ENCODE peak calls at places on chromosomes 16 and 17, in ten cellular contexts. One of them, this sample, is unnamed.

GRCh38 chr17:64259922-64260321 is 3.1 kb downstream of the TEX2 start:
- DNase-seq in A549: no peak
- DNase-seq in right lobe of liver: no peak
- DNase-seq in effector memory CD4-positive, alpha-beta T cell: no peak
- DNase-seq in heart left ventricle: no peak
- DNase-seq in vagina: no peak
- DNase-seq in tibial artery: no peak
- DNase-seq in K562: no peak
- DNase-seq in AG04450: no peak
- DNase-seq in CD4-positive, CD25-positive, alpha-beta regulatory T cell: no peak
- DNase-seq in this sample: no peak

GRCh38 chr17:3770471-3770870 is 30.5 kb downstream of the ITGAE start:
- DNase-seq in A549: no peak
- DNase-seq in right lobe of liver: no peak
- DNase-seq in effector memory CD4-positive, alpha-beta T cell: no peak
- DNase-seq in heart left ventricle: no peak
- DNase-seq in vagina: no peak
- DNase-seq in tibial artery: no peak
- DNase-seq in K562: no peak
- DNase-seq in AG04450: no peak
- DNase-seq in CD4-positive, CD25-positive, alpha-beta regulatory T cell: no peak
- DNase-seq in this sample: no peak

GRCh38 chr16:8806272-8806983 is 8.8 kb downstream of the PMM2 start:
- DNase-seq in A549: no peak
- DNase-seq in right lobe of liver: no peak
- DNase-seq in effector memory CD4-positive, alpha-beta T cell: no peak
- DNase-seq in heart left ventricle: no peak
- DNase-seq in vagina: no peak
- DNase-seq in tibial artery: no peak
- DNase-seq in K562: no peak
- DNase-seq in AG04450: no peak
- DNase-seq in CD4-positive, CD25-positive, alpha-beta regulatory T cell: no peak
- DNase-seq in this sample: no peak

GRCh38 chr16:89357055-89357454 is 133.3 kb downstream of the ANKRD11 start:
- DNase-seq in A549: no peak
- DNase-seq in right lobe of liver: no peak
- DNase-seq in effector memory CD4-positive, alpha-beta T cell: no peak
- DNase-seq in heart left ventricle: no peak
- DNase-seq in vagina: no peak
- DNase-seq in tibial artery: no peak
- DNase-seq in K562: peak
- DNase-seq in AG04450: no peak
- DNase-seq in CD4-positive, CD25-positive, alpha-beta regulatory T cell: no peak
- DNase-seq in this sample: no peak

GRCh38 chr16:57401943-57402640 is 2.5 kb upstream of the CCL17 start:
- DNase-seq in A549: no peak
- DNase-seq in right lobe of liver: no peak
- DNase-seq in effector memory CD4-positive, alpha-beta T cell: no peak
- DNase-seq in heart left ventricle: no peak
- DNase-seq in vagina: no peak
- DNase-seq in tibial artery: no peak
- DNase-seq in K562: no peak
- DNase-seq in AG04450: no peak
- DNase-seq in CD4-positive, CD25-positive, alpha-beta regulatory T cell: no peak
- DNase-seq in this sample: no peak

GRCh38 chr17:10117581-10118001 is 80.8 kb downstream of the GAS7 start:
- DNase-seq in A549: no peak
- DNase-seq in right lobe of liver: no peak
- DNase-seq in effector memory CD4-positive, alpha-beta T cell: no peak
- DNase-seq in heart left ventricle: no peak
- DNase-seq in vagina: no peak
- DNase-seq in tibial artery: no peak
- DNase-seq in K562: no peak
- DNase-seq in AG04450: no peak
- DNase-seq in CD4-positive, CD25-positive, alpha-beta regulatory T cell: no peak
- DNase-seq in this sample: no peak

GRCh38 chr16:67857547-67858233 is 10.2 kb upstream of the CENPT start:
- DNase-seq in A549: peak
- DNase-seq in right lobe of liver: peak
- DNase-seq in effector memory CD4-positive, alpha-beta T cell: peak
- DNase-seq in heart left ventricle: no peak
- DNase-seq in vagina: no peak
- DNase-seq in tibial artery: peak
- DNase-seq in K562: peak
- DNase-seq in AG04450: peak
- DNase-seq in CD4-positive, CD25-positive, alpha-beta regulatory T cell: no peak
- DNase-seq in this sample: peak

GRCh38 chr16:9436175-9436574 is 344.7 kb downstream of the HAPSTR1 start:
- DNase-seq in A549: no peak
- DNase-seq in right lobe of liver: no peak
- DNase-seq in effector memory CD4-positive, alpha-beta T cell: no peak
- DNase-seq in heart left ventricle: no peak
- DNase-seq in vagina: no peak
- DNase-seq in tibial artery: no peak
- DNase-seq in K562: no peak
- DNase-seq in AG04450: no peak
- DNase-seq in CD4-positive, CD25-positive, alpha-beta regulatory T cell: no peak
- DNase-seq in this sample: no peak

GRCh38 chr17:79666111-79666510 is 55.3 kb upstream of the RBFOX3 start:
- DNase-seq in A549: no peak
- DNase-seq in right lobe of liver: no peak
- DNase-seq in effector memory CD4-positive, alpha-beta T cell: no peak
- DNase-seq in heart left ventricle: no peak
- DNase-seq in vagina: no peak
- DNase-seq in tibial artery: no peak
- DNase-seq in K562: no peak
- DNase-seq in AG04450: no peak
- DNase-seq in CD4-positive, CD25-positive, alpha-beta regulatory T cell: no peak
- DNase-seq in this sample: peak

GRCh38 chr17:79950306-79950705 is 85.4 kb downstream of the TBC1D16 start:
- DNase-seq in A549: no peak
- DNase-seq in right lobe of liver: no peak
- DNase-seq in effector memory CD4-positive, alpha-beta T cell: no peak
- DNase-seq in heart left ventricle: no peak
- DNase-seq in vagina: no peak
- DNase-seq in tibial artery: no peak
- DNase-seq in K562: peak
- DNase-seq in AG04450: no peak
- DNase-seq in CD4-positive, CD25-positive, alpha-beta regulatory T cell: no peak
- DNase-seq in this sample: peak

GRCh38 chr16:56800355-56800754 is 64.7 kb upstream of the SLC12A3 start:
- DNase-seq in A549: no peak
- DNase-seq in right lobe of liver: peak
- DNase-seq in effector memory CD4-positive, alpha-beta T cell: no peak
- DNase-seq in heart left ventricle: no peak
- DNase-seq in vagina: no peak
- DNase-seq in tibial artery: no peak
- DNase-seq in K562: no peak
- DNase-seq in AG04450: no peak
- DNase-seq in CD4-positive, CD25-positive, alpha-beta regulatory T cell: no peak
- DNase-seq in this sample: no peak

GRCh38 chr17:71883845-71884244 is 237.0 kb upstream of the SOX9 start:
- DNase-seq in A549: no peak
- DNase-seq in right lobe of liver: no peak
- DNase-seq in effector memory CD4-positive, alpha-beta T cell: no peak
- DNase-seq in heart left ventricle: no peak
- DNase-seq in vagina: no peak
- DNase-seq in tibial artery: no peak
- DNase-seq in K562: no peak
- DNase-seq in AG04450: no peak
- DNase-seq in CD4-positive, CD25-positive, alpha-beta regulatory T cell: no peak
- DNase-seq in this sample: no peak

GRCh38 chr17:29045026-29045425 is 2.1 kb downstream of the PIPOX start:
- DNase-seq in A549: no peak
- DNase-seq in right lobe of liver: no peak
- DNase-seq in effector memory CD4-positive, alpha-beta T cell: no peak
- DNase-seq in heart left ventricle: no peak
- DNase-seq in vagina: no peak
- DNase-seq in tibial artery: no peak
- DNase-seq in K562: no peak
- DNase-seq in AG04450: no peak
- DNase-seq in CD4-positive, CD25-positive, alpha-beta regulatory T cell: no peak
- DNase-seq in this sample: no peak

GRCh38 chr16:81744911-81745310 is 34.2 kb upstream of the PLCG2 start:
- DNase-seq in A549: no peak
- DNase-seq in right lobe of liver: no peak
- DNase-seq in effector memory CD4-positive, alpha-beta T cell: no peak
- DNase-seq in heart left ventricle: no peak
- DNase-seq in vagina: no peak
- DNase-seq in tibial artery: no peak
- DNase-seq in K562: no peak
- DNase-seq in AG04450: no peak
- DNase-seq in CD4-positive, CD25-positive, alpha-beta regulatory T cell: no peak
- DNase-seq in this sample: no peak

GRCh38 chr17:7750321-7750821 is 32.8 kb downstream of the DNAH2 start:
- DNase-seq in A549: no peak
- DNase-seq in right lobe of liver: no peak
- DNase-seq in effector memory CD4-positive, alpha-beta T cell: no peak
- DNase-seq in heart left ventricle: no peak
- DNase-seq in vagina: no peak
- DNase-seq in tibial artery: no peak
- DNase-seq in K562: no peak
- DNase-seq in AG04450: peak
- DNase-seq in CD4-positive, CD25-positive, alpha-beta regulatory T cell: no peak
- DNase-seq in this sample: no peak

GRCh38 chr17:65535777-65536572 is 25.5 kb downstream of the AXIN2 start:
- DNase-seq in A549: no peak
- DNase-seq in right lobe of liver: no peak
- DNase-seq in effector memory CD4-positive, alpha-beta T cell: no peak
- DNase-seq in heart left ventricle: no peak
- DNase-seq in vagina: no peak
- DNase-seq in tibial artery: no peak
- DNase-seq in K562: no peak
- DNase-seq in AG04450: no peak
- DNase-seq in CD4-positive, CD25-positive, alpha-beta regulatory T cell: no peak
- DNase-seq in this sample: no peak

GRCh38 chr17:56176101-56176500 is 22.8 kb downstream of the ANKFN1 start:
- DNase-seq in A549: no peak
- DNase-seq in right lobe of liver: no peak
- DNase-seq in effector memory CD4-positive, alpha-beta T cell: no peak
- DNase-seq in heart left ventricle: no peak
- DNase-seq in vagina: no peak
- DNase-seq in tibial artery: no peak
- DNase-seq in K562: no peak
- DNase-seq in AG04450: no peak
- DNase-seq in CD4-positive, CD25-positive, alpha-beta regulatory T cell: no peak
- DNase-seq in this sample: no peak

GRCh38 chr17:35875439-35876139 is 4.6 kb downstream of the CCL5 start:
- DNase-seq in A549: no peak
- DNase-seq in right lobe of liver: no peak
- DNase-seq in effector memory CD4-positive, alpha-beta T cell: no peak
- DNase-seq in heart left ventricle: no peak
- DNase-seq in vagina: no peak
- DNase-seq in tibial artery: no peak
- DNase-seq in K562: no peak
- DNase-seq in AG04450: no peak
- DNase-seq in CD4-positive, CD25-positive, alpha-beta regulatory T cell: no peak
- DNase-seq in this sample: no peak

GRCh38 chr16:67183-67791 is 5.1 kb downstream of the RHBDF1 start:
- DNase-seq in A549: no peak
- DNase-seq in right lobe of liver: peak
- DNase-seq in effector memory CD4-positive, alpha-beta T cell: no peak
- DNase-seq in heart left ventricle: peak
- DNase-seq in vagina: no peak
- DNase-seq in tibial artery: no peak
- DNase-seq in K562: no peak
- DNase-seq in AG04450: no peak
- DNase-seq in CD4-positive, CD25-positive, alpha-beta regulatory T cell: no peak
- DNase-seq in this sample: no peak

GRCh38 chr16:84992700-84993075 is 18.6 kb downstream of the ZDHHC7 start:
- DNase-seq in A549: no peak
- DNase-seq in right lobe of liver: no peak
- DNase-seq in effector memory CD4-positive, alpha-beta T cell: no peak
- DNase-seq in heart left ventricle: no peak
- DNase-seq in vagina: no peak
- DNase-seq in tibial artery: no peak
- DNase-seq in K562: no peak
- DNase-seq in AG04450: no peak
- DNase-seq in CD4-positive, CD25-positive, alpha-beta regulatory T cell: no peak
- DNase-seq in this sample: no peak

GRCh38 chr16:57186630-57187507 is 740 bp downstream of the RSPRY1 start:
- DNase-seq in A549: peak
- DNase-seq in right lobe of liver: peak
- DNase-seq in effector memory CD4-positive, alpha-beta T cell: no peak
- DNase-seq in heart left ventricle: no peak
- DNase-seq in vagina: no peak
- DNase-seq in tibial artery: peak
- DNase-seq in K562: peak
- DNase-seq in AG04450: no peak
- DNase-seq in CD4-positive, CD25-positive, alpha-beta regulatory T cell: peak
- DNase-seq in this sample: peak

GRCh38 chr17:13593757-13594156 is 8.0 kb downstream of the HS3ST3A1 start:
- DNase-seq in A549: no peak
- DNase-seq in right lobe of liver: no peak
- DNase-seq in effector memory CD4-positive, alpha-beta T cell: no peak
- DNase-seq in heart left ventricle: no peak
- DNase-seq in vagina: no peak
- DNase-seq in tibial artery: no peak
- DNase-seq in K562: no peak
- DNase-seq in AG04450: no peak
- DNase-seq in CD4-positive, CD25-positive, alpha-beta regulatory T cell: no peak
- DNase-seq in this sample: no peak
- H3K27ac ChIP-seq in A549: peak
- H3K27ac ChIP-seq in right lobe of liver: no peak
- H3K27ac ChIP-seq in effector memory CD4-positive, alpha-beta T cell: no peak
- H3K27ac ChIP-seq in heart left ventricle: no peak
- H3K27ac ChIP-seq in vagina: peak
- H3K27ac ChIP-seq in tibial artery: no peak
- H3K27ac ChIP-seq in K562: no peak
- H3K27ac ChIP-seq in AG04450: peak
- H3K27ac ChIP-seq in CD4-positive, CD25-positive, alpha-beta regulatory T cell: no peak
- H3K27ac ChIP-seq in this sample: no peak

GRCh38 chr16:15490123-15490711 is 55.8 kb downstream of the BMERB1 start:
- DNase-seq in A549: no peak
- DNase-seq in right lobe of liver: no peak
- DNase-seq in effector memory CD4-positive, alpha-beta T cell: no peak
- DNase-seq in heart left ventricle: no peak
- DNase-seq in vagina: no peak
- DNase-seq in tibial artery: no peak
- DNase-seq in K562: no peak
- DNase-seq in AG04450: no peak
- DNase-seq in CD4-positive, CD25-positive, alpha-beta regulatory T cell: no peak
- DNase-seq in this sample: no peak
- H3K4me3 ChIP-seq in A549: no peak
- H3K4me3 ChIP-seq in right lobe of liver: no peak
- H3K4me3 ChIP-seq in effector memory CD4-positive, alpha-beta T cell: no peak
- H3K4me3 ChIP-seq in heart left ventricle: no peak
- H3K4me3 ChIP-seq in vagina: no peak
- H3K4me3 ChIP-seq in tibial artery: peak
- H3K4me3 ChIP-seq in K562: no peak
- H3K4me3 ChIP-seq in AG04450: no peak
- H3K4me3 ChIP-seq in CD4-positive, CD25-positive, alpha-beta regulatory T cell: no peak
- H3K4me3 ChIP-seq in this sample: no peak

GRCh38 chr17:2053380-2054261 is 1.3 kb upstream of the HIC1 start:
- DNase-seq in A549: peak
- DNase-seq in right lobe of liver: peak
- DNase-seq in effector memory CD4-positive, alpha-beta T cell: peak
- DNase-seq in heart left ventricle: peak
- DNase-seq in vagina: no peak
- DNase-seq in tibial artery: peak
- DNase-seq in K562: peak
- DNase-seq in AG04450: no peak
- DNase-seq in CD4-positive, CD25-positive, alpha-beta regulatory T cell: peak
- DNase-seq in this sample: peak
- H3K27ac ChIP-seq in A549: peak
- H3K27ac ChIP-seq in right lobe of liver: peak
- H3K27ac ChIP-seq in effector memory CD4-positive, alpha-beta T cell: peak
- H3K27ac ChIP-seq in heart left ventricle: peak
- H3K27ac ChIP-seq in vagina: peak
- H3K27ac ChIP-seq in tibial artery: no peak
- H3K27ac ChIP-seq in K562: no peak
- H3K27ac ChIP-seq in AG04450: no peak
- H3K27ac ChIP-seq in CD4-positive, CD25-positive, alpha-beta regulatory T cell: peak
- H3K27ac ChIP-seq in this sample: peak

GRCh38 chr17:21524211-21524591 is 148.0 kb downstream of the KCNJ12 start:
- DNase-seq in A549: no peak
- DNase-seq in right lobe of liver: no peak
- DNase-seq in effector memory CD4-positive, alpha-beta T cell: no peak
- DNase-seq in heart left ventricle: no peak
- DNase-seq in vagina: no peak
- DNase-seq in tibial artery: no peak
- DNase-seq in K562: peak
- DNase-seq in AG04450: peak
- DNase-seq in CD4-positive, CD25-positive, alpha-beta regulatory T cell: no peak
- DNase-seq in this sample: no peak
- H3K4me3 ChIP-seq in A549: no peak
- H3K4me3 ChIP-seq in right lobe of liver: no peak
- H3K4me3 ChIP-seq in effector memory CD4-positive, alpha-beta T cell: no peak
- H3K4me3 ChIP-seq in heart left ventricle: peak
- H3K4me3 ChIP-seq in vagina: no peak
- H3K4me3 ChIP-seq in tibial artery: no peak
- H3K4me3 ChIP-seq in K562: no peak
- H3K4me3 ChIP-seq in AG04450: no peak
- H3K4me3 ChIP-seq in CD4-positive, CD25-positive, alpha-beta regulatory T cell: no peak
- H3K4me3 ChIP-seq in this sample: no peak